ENCODE peak calls at places on chromosomes 2 and 18, in seven cellular contexts. T is GM12878; S is left cardiac atrium; G is central memory CD8-positive, alpha-beta T cell; F is psoas muscle; H is left lung; O is lower lobe of right lung. N is an unnamed sample.

GRCh38 chr2:10658041-10658913 is 31.5 kb downstream of the NOL10 start:
- ATAC-seq in G (no peak), F (no peak), S (no peak), T (no peak), O (no peak), H (peak), N (no peak)

GRCh38 chr18:62198259-62198658 is 11.2 kb downstream of the RELCH start:
- ATAC-seq in G (peak), S (no peak), F (no peak), T (peak), H (peak), O (no peak), N (peak)

GRCh38 chr2:98153402-98153938 is 66.5 kb downstream of the VWA3B start:
- ATAC-seq in F (no peak), S (peak), O (no peak), T (no peak), H (no peak), G (no peak), N (no peak)

GRCh38 chr2:8855019-8855418 is 17.6 kb upstream of the KIDINS220 start:
- ATAC-seq in H (no peak), F (no peak), O (no peak), T (no peak), G (no peak), S (no peak), N (no peak)

GRCh38 chr2:42191285-42192009 is 22.3 kb downstream of the EML4 start:
- ATAC-seq in H (no peak), O (peak), S (no peak), F (no peak), G (no peak), T (no peak), N (no peak)

GRCh38 chr2:217784996-217785543 is 217.7 kb downstream of the TNS1 start:
- ATAC-seq in F (peak), H (peak), O (no peak), G (no peak), S (peak), T (peak), N (peak)

GRCh38 chr2:207082619-207083018 is 83.1 kb downstream of the KLF7 start:
- ATAC-seq in G (no peak), O (peak), F (no peak), T (no peak), S (no peak), H (peak), N (no peak)

GRCh38 chr2:66550826-66551225 is 115.9 kb downstream of the MEIS1 start:
- ATAC-seq in G (no peak), S (no peak), F (no peak), H (no peak), T (no peak), O (no peak), N (peak)

GRCh38 chr2:7613831-7614230 is 696.6 kb downstream of the RNF144A start:
- ATAC-seq in G (no peak), S (no peak), H (no peak), O (no peak), T (no peak), F (no peak), N (no peak)

GRCh38 chr18:79934311-79935097 is 16.9 kb downstream of the SLC66A2 start:
- ATAC-seq in S (peak), H (peak), T (no peak), O (peak), G (no peak), F (peak), N (no peak)

GRCh38 chr18:12088096-12088495 is 5.5 kb upstream of the ANKRD62 start:
- ATAC-seq in S (no peak), T (no peak), O (peak), H (no peak), F (no peak), G (no peak), N (peak)

GRCh38 chr2:32166115-32166549 is 468 bp downstream of the SLC30A6 start:
- ATAC-seq in H (no peak), T (peak), G (peak), S (no peak), O (no peak), F (no peak), N (no peak)

GRCh38 chr2:98483257-98483861 is 38.7 kb downstream of the INPP4A start:
- ATAC-seq in T (peak), F (no peak), O (peak), H (peak), G (no peak), S (no peak), N (no peak)

GRCh38 chr2:157056200-157056676 is 201.3 kb upstream of the GALNT5 start:
- ATAC-seq in S (no peak), T (no peak), O (peak), F (no peak), H (peak), G (no peak), N (no peak)